ENCODE peak calls at places on chromosome 19, in eight cellular contexts. One of them, this sample, is unnamed.

GRCh38 chr19:46296722-46297431 is at the start of gene HIF3A:
- DNase-seq in pancreas: peak; percentile 35
- DNase-seq in testis: peak; percentile 84
- DNase-seq in ascending aorta: peak; percentile 17
- DNase-seq in dorsolateral prefrontal cortex: no peak
- DNase-seq in PC-9: no peak
- DNase-seq in colonic mucosa: peak; percentile 74
- DNase-seq in upper lobe of right lung: peak; percentile 86
- DNase-seq in this sample: peak; percentile 64

GRCh38 chr19:38877781-38878574 is at the start of gene RINL:
- DNase-seq in PC-9: no peak
- DNase-seq in pancreas: no peak
- DNase-seq in dorsolateral prefrontal cortex: no peak
- DNase-seq in upper lobe of right lung: peak; percentile 76
- DNase-seq in ascending aorta: no peak
- DNase-seq in colonic mucosa: peak; percentile 49
- DNase-seq in testis: no peak
- DNase-seq in this sample: no peak

GRCh38 chr19:53463263-53463662 is 4.3 kb upstream of the ZNF813 start:
- DNase-seq in pancreas: no peak
- DNase-seq in dorsolateral prefrontal cortex: peak; percentile 68
- DNase-seq in colonic mucosa: peak; percentile 19
- DNase-seq in PC-9: no peak
- DNase-seq in testis: peak; percentile 70
- DNase-seq in ascending aorta: no peak
- DNase-seq in upper lobe of right lung: peak; percentile 64
- DNase-seq in this sample: peak; percentile 67

GRCh38 chr19:55369651-55370304 is 485 bp downstream of the IL11 start:
- DNase-seq in colonic mucosa: no peak
- DNase-seq in upper lobe of right lung: no peak
- DNase-seq in pancreas: no peak
- DNase-seq in testis: peak; percentile 50
- DNase-seq in dorsolateral prefrontal cortex: no peak
- DNase-seq in PC-9: no peak
- DNase-seq in ascending aorta: no peak
- DNase-seq in this sample: no peak

GRCh38 chr19:2587001-2587719 is 111.2 kb downstream of the GADD45B start:
- DNase-seq in upper lobe of right lung: no peak
- DNase-seq in colonic mucosa: no peak
- DNase-seq in testis: no peak
- DNase-seq in dorsolateral prefrontal cortex: no peak
- DNase-seq in pancreas: no peak
- DNase-seq in PC-9: no peak
- DNase-seq in ascending aorta: no peak
- DNase-seq in this sample: no peak

GRCh38 chr19:18804139-18804601 is 13.1 kb upstream of the COMP start:
- DNase-seq in testis: no peak
- DNase-seq in PC-9: peak; percentile 25
- DNase-seq in upper lobe of right lung: no peak
- DNase-seq in dorsolateral prefrontal cortex: no peak
- DNase-seq in ascending aorta: no peak
- DNase-seq in colonic mucosa: no peak
- DNase-seq in pancreas: no peak
- DNase-seq in this sample: no peak

GRCh38 chr19:42554046-42554575 is 25.8 kb upstream of the CEACAM1 start:
- DNase-seq in ascending aorta: no peak
- DNase-seq in dorsolateral prefrontal cortex: no peak
- DNase-seq in upper lobe of right lung: no peak
- DNase-seq in testis: no peak
- DNase-seq in pancreas: no peak
- DNase-seq in colonic mucosa: no peak
- DNase-seq in PC-9: no peak
- DNase-seq in this sample: no peak

GRCh38 chr19:6753178-6754031 is 13.8 kb downstream of the SH2D3A start:
- DNase-seq in PC-9: no peak
- DNase-seq in ascending aorta: no peak
- DNase-seq in colonic mucosa: peak; percentile 94
- DNase-seq in testis: peak; percentile 86
- DNase-seq in upper lobe of right lung: peak; percentile 91
- DNase-seq in pancreas: peak; percentile 72
- DNase-seq in dorsolateral prefrontal cortex: no peak
- DNase-seq in this sample: peak; percentile 84

GRCh38 chr19:9597027-9597426 is 12.7 kb upstream of the ZNF121 start:
- DNase-seq in ascending aorta: no peak
- DNase-seq in PC-9: peak; percentile 94
- DNase-seq in upper lobe of right lung: no peak
- DNase-seq in pancreas: no peak
- DNase-seq in colonic mucosa: no peak
- DNase-seq in dorsolateral prefrontal cortex: no peak
- DNase-seq in testis: no peak
- DNase-seq in this sample: no peak

GRCh38 chr19:38736036-38736412 is 8.2 kb downstream of the CAPN12 start:
- DNase-seq in dorsolateral prefrontal cortex: no peak
- DNase-seq in upper lobe of right lung: peak; percentile 84
- DNase-seq in testis: peak; percentile 54
- DNase-seq in colonic mucosa: peak; percentile 57
- DNase-seq in pancreas: peak; percentile 60
- DNase-seq in ascending aorta: no peak
- DNase-seq in PC-9: no peak
- DNase-seq in this sample: peak; percentile 61

GRCh38 chr19:19900574-19901444 is at the start of gene ZNF93:
- DNase-seq in testis: peak; percentile 98
- DNase-seq in pancreas: peak; percentile 95
- DNase-seq in colonic mucosa: peak; percentile 97
- DNase-seq in upper lobe of right lung: peak; percentile 93
- DNase-seq in PC-9: peak; percentile 93
- DNase-seq in ascending aorta: peak; percentile 92
- DNase-seq in dorsolateral prefrontal cortex: peak; percentile 79
- DNase-seq in this sample: peak; percentile 94

GRCh38 chr19:7676376-7676775 is 514 bp upstream of the MCEMP1 start:
- DNase-seq in testis: no peak
- DNase-seq in ascending aorta: no peak
- DNase-seq in PC-9: no peak
- DNase-seq in colonic mucosa: no peak
- DNase-seq in dorsolateral prefrontal cortex: no peak
- DNase-seq in pancreas: no peak
- DNase-seq in upper lobe of right lung: peak; percentile 79
- DNase-seq in this sample: no peak

GRCh38 chr19:8004723-8005513 is 523 bp downstream of the ELAVL1 start:
- DNase-seq in testis: peak; percentile 34
- DNase-seq in dorsolateral prefrontal cortex: no peak
- DNase-seq in PC-9: no peak
- DNase-seq in ascending aorta: no peak
- DNase-seq in pancreas: no peak
- DNase-seq in upper lobe of right lung: peak; percentile 71
- DNase-seq in colonic mucosa: no peak
- DNase-seq in this sample: no peak

GRCh38 chr19:4584670-4585460 is 25.4 kb upstream of the SEMA6B start:
- DNase-seq in ascending aorta: no peak
- DNase-seq in pancreas: no peak
- DNase-seq in dorsolateral prefrontal cortex: no peak
- DNase-seq in colonic mucosa: no peak
- DNase-seq in PC-9: no peak
- DNase-seq in testis: no peak
- DNase-seq in upper lobe of right lung: no peak
- DNase-seq in this sample: no peak

GRCh38 chr19:39996218-39996810 is 546 bp upstream of the ZNF546 start:
- DNase-seq in PC-9: peak; percentile 56
- DNase-seq in testis: peak; percentile 28
- DNase-seq in colonic mucosa: no peak
- DNase-seq in pancreas: no peak
- DNase-seq in upper lobe of right lung: no peak
- DNase-seq in ascending aorta: no peak
- DNase-seq in dorsolateral prefrontal cortex: no peak
- DNase-seq in this sample: no peak

GRCh38 chr19:2619076-2619475 is 83.4 kb downstream of the GNG7 start:
- DNase-seq in upper lobe of right lung: no peak
- DNase-seq in dorsolateral prefrontal cortex: no peak
- DNase-seq in testis: no peak
- DNase-seq in pancreas: no peak
- DNase-seq in ascending aorta: no peak
- DNase-seq in PC-9: no peak
- DNase-seq in colonic mucosa: no peak
- DNase-seq in this sample: no peak

GRCh38 chr19:56949651-56950050 is 109.1 kb upstream of the PEG3 start:
- DNase-seq in ascending aorta: no peak
- DNase-seq in dorsolateral prefrontal cortex: no peak
- DNase-seq in pancreas: no peak
- DNase-seq in colonic mucosa: no peak
- DNase-seq in upper lobe of right lung: no peak
- DNase-seq in testis: peak; percentile 89
- DNase-seq in PC-9: no peak
- DNase-seq in this sample: no peak

DNA sequence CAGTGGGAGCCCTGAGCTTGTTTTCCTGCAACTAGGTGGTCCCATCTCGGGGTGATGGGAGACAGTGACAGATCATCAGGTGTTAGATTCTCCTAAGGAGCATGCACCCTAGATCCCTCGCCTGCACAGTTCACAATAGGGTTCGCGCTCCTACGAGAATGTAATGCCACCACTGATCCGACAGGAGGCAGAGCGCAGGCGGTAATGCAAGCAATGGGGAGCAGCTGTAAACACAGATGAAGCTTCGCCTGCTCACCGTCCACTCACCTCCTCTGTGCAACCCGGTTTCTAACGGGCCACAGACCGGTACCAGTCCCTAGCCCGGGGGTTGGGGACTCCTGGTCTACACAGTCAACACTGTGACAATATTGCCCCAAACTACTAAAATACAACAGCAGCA is 38.8 kb downstream of the CARD8 start:
- DNase-seq in dorsolateral prefrontal cortex: no peak
- DNase-seq in upper lobe of right lung: no peak
- DNase-seq in ascending aorta: no peak
- DNase-seq in testis: no peak
- DNase-seq in pancreas: no peak
- DNase-seq in colonic mucosa: no peak
- DNase-seq in PC-9: no peak
- DNase-seq in this sample: no peak
- TF ChIP-seq CTCF in dorsolateral prefrontal cortex: no peak
- TF ChIP-seq CTCF in upper lobe of right lung: no peak
- TF ChIP-seq CTCF in ascending aorta: no peak
- TF ChIP-seq CTCF in testis: no peak
- TF ChIP-seq CTCF in pancreas: no peak
- TF ChIP-seq CTCF in colonic mucosa: no peak
- TF ChIP-seq CTCF in PC-9: no peak
- TF ChIP-seq CTCF in this sample: no peak

DNA sequence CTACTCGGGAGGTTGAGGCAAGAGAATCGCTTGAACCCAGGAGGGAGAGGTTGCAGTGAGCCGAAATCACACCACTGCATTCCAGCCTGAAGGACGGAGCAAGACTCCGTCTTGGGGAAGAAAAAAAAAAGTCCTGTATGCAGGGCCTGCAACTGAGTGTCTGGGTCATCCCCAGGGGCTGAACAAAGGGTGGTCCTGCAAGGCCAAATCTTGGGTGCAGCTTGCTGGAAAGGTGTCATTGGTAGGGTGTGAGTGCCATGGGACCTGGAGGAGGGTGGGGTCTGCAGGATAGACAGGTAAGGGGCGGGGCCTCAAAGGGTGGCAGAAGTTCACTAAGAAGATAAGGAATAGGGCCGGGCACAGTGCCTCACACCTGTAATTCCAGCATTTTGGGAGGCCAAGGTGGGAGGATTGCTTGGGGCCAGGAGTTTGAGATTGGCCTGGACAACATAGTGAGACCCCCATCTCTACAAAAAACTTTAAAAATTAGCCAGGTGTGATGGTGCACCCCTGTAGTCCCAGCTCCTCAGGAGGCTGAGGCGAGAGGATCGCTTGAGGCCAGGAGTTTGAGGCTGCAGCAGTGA is 31.5 kb downstream of the ZSWIM4 start:
- DNase-seq in dorsolateral prefrontal cortex: no peak
- DNase-seq in ascending aorta: no peak
- DNase-seq in PC-9: no peak
- DNase-seq in upper lobe of right lung: no peak
- DNase-seq in pancreas: no peak
- DNase-seq in testis: no peak
- DNase-seq in colonic mucosa: no peak
- DNase-seq in this sample: no peak
- H3K27ac ChIP-seq in dorsolateral prefrontal cortex: no peak overlapping the region
- H3K27ac ChIP-seq in ascending aorta: no peak overlapping the region
- H3K27ac ChIP-seq in PC-9: no peak overlapping the region
- H3K27ac ChIP-seq in upper lobe of right lung: no peak overlapping the region
- H3K27ac ChIP-seq in pancreas: no peak overlapping the region
- H3K27ac ChIP-seq in testis: no peak overlapping the region
- H3K27ac ChIP-seq in colonic mucosa: no peak overlapping the region
- H3K27ac ChIP-seq in this sample: no peak overlapping the region

GRCh38 chr19:28218728-28219127 is 994.2 kb downstream of the UQCRFS1 start:
- DNase-seq in dorsolateral prefrontal cortex: no peak
- DNase-seq in PC-9: no peak
- DNase-seq in testis: no peak
- DNase-seq in colonic mucosa: no peak
- DNase-seq in ascending aorta: no peak
- DNase-seq in upper lobe of right lung: no peak
- DNase-seq in pancreas: no peak
- DNase-seq in this sample: no peak

GRCh38 chr19:28213476-28214082 is 999.4 kb downstream of the UQCRFS1 start:
- DNase-seq in colonic mucosa: no peak
- DNase-seq in dorsolateral prefrontal cortex: no peak
- DNase-seq in upper lobe of right lung: no peak
- DNase-seq in pancreas: no peak
- DNase-seq in PC-9: no peak
- DNase-seq in ascending aorta: no peak
- DNase-seq in testis: peak; percentile 58
- DNase-seq in this sample: no peak

GRCh38 chr19:28221736-28222135 is 991.2 kb downstream of the UQCRFS1 start:
- DNase-seq in ascending aorta: no peak
- DNase-seq in testis: no peak
- DNase-seq in pancreas: no peak
- DNase-seq in colonic mucosa: no peak
- DNase-seq in dorsolateral prefrontal cortex: no peak
- DNase-seq in PC-9: no peak
- DNase-seq in upper lobe of right lung: no peak
- DNase-seq in this sample: no peak

DNA sequence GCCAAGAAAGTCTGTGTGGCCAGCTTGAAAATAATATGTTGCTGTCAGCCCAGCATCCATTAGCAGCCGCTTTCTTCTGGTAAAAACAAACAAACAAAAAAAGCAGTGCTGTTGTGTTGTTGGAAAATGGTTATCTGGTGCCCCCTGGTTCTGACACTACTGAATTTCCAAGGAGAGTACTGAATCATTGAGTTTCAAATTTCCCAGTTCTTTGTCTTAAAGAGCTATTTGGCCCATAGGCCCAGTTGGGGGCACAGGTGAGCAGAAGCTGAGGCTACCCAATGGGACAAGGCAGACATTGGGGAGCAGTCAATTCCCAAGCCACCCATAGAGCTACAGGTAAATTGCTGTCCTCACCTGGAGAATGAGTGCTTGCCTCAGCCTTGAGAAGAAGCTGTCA is 995.9 kb downstream of the UQCRFS1 start:
- DNase-seq in colonic mucosa: no peak
- DNase-seq in testis: no peak
- DNase-seq in ascending aorta: no peak
- DNase-seq in dorsolateral prefrontal cortex: no peak
- DNase-seq in pancreas: no peak
- DNase-seq in upper lobe of right lung: no peak
- DNase-seq in PC-9: no peak
- DNase-seq in this sample: no peak
- TF ChIP-seq CTCF in colonic mucosa: no peak
- TF ChIP-seq CTCF in testis: no peak
- TF ChIP-seq CTCF in ascending aorta: no peak
- TF ChIP-seq CTCF in dorsolateral prefrontal cortex: peak; percentile 18
- TF ChIP-seq CTCF in pancreas: no peak
- TF ChIP-seq CTCF in upper lobe of right lung: no peak
- TF ChIP-seq CTCF in PC-9: no peak
- TF ChIP-seq CTCF in this sample: no peak

GRCh38 chr19:10725415-10725814 is 7.5 kb downstream of the DNM2 start:
- DNase-seq in dorsolateral prefrontal cortex: no peak
- DNase-seq in ascending aorta: no peak
- DNase-seq in PC-9: peak; percentile 16
- DNase-seq in colonic mucosa: no peak
- DNase-seq in testis: no peak
- DNase-seq in pancreas: no peak
- DNase-seq in upper lobe of right lung: no peak
- DNase-seq in this sample: no peak
- H3K27ac ChIP-seq in dorsolateral prefrontal cortex: peak overlapping the region; percentile 67
- H3K27ac ChIP-seq in ascending aorta: no peak overlapping the region
- H3K27ac ChIP-seq in PC-9: no peak overlapping the region
- H3K27ac ChIP-seq in colonic mucosa: peak overlapping the region; percentile 44
- H3K27ac ChIP-seq in testis: peak overlapping the region; percentile 57
- H3K27ac ChIP-seq in pancreas: no peak overlapping the region
- H3K27ac ChIP-seq in upper lobe of right lung: no peak overlapping the region
- H3K27ac ChIP-seq in this sample: no peak overlapping the region